ENCODE peak calls at places on chromosomes 4 and X, in ten cellular contexts. One of them, this sample, is unnamed.

GRCh38 chr4:7738458-7739076 is 201.1 kb downstream of the AFAP1 start:
- DNase-seq in WTC11: no peak
- DNase-seq in fibroblast of lung: no peak
- DNase-seq in MM.1S: no peak
- DNase-seq in fibroblast of mammary gland: no peak
- DNase-seq in SK-N-SH: no peak
- DNase-seq in BE2C: no peak
- DNase-seq in progenitor cell of endocrine pancreas: no peak
- DNase-seq in mammary epithelial cell: no peak
- DNase-seq in ascending aorta: no peak
- DNase-seq in this sample: no peak

GRCh38 chrX:74248889-74249288 is 55.1 kb upstream of the ZCCHC13 start:
- DNase-seq in WTC11: peak
- DNase-seq in fibroblast of lung: peak
- DNase-seq in MM.1S: no peak
- DNase-seq in fibroblast of mammary gland: peak
- DNase-seq in SK-N-SH: no peak
- DNase-seq in BE2C: no peak
- DNase-seq in progenitor cell of endocrine pancreas: no peak
- DNase-seq in mammary epithelial cell: no peak
- DNase-seq in ascending aorta: no peak
- DNase-seq in this sample: no peak

GRCh38 chr4:121233982-121234381 is 69.9 kb upstream of the TNIP3 start:
- DNase-seq in WTC11: no peak
- DNase-seq in fibroblast of lung: no peak
- DNase-seq in MM.1S: no peak
- DNase-seq in fibroblast of mammary gland: no peak
- DNase-seq in SK-N-SH: no peak
- DNase-seq in BE2C: no peak
- DNase-seq in progenitor cell of endocrine pancreas: no peak
- DNase-seq in mammary epithelial cell: no peak
- DNase-seq in ascending aorta: no peak
- DNase-seq in this sample: no peak

GRCh38 chrX:21745756-21746155 is 12.2 kb downstream of the SMPX start:
- DNase-seq in WTC11: peak
- DNase-seq in fibroblast of lung: no peak
- DNase-seq in MM.1S: peak
- DNase-seq in fibroblast of mammary gland: peak
- DNase-seq in SK-N-SH: peak
- DNase-seq in BE2C: peak
- DNase-seq in progenitor cell of endocrine pancreas: no peak
- DNase-seq in mammary epithelial cell: peak
- DNase-seq in ascending aorta: no peak
- DNase-seq in this sample: peak

GRCh38 chr4:159723341-159724048 is 620.6 kb downstream of the RAPGEF2 start:
- DNase-seq in WTC11: no peak
- DNase-seq in fibroblast of lung: peak
- DNase-seq in MM.1S: no peak
- DNase-seq in fibroblast of mammary gland: no peak
- DNase-seq in SK-N-SH: peak
- DNase-seq in BE2C: peak
- DNase-seq in progenitor cell of endocrine pancreas: no peak
- DNase-seq in mammary epithelial cell: peak
- DNase-seq in ascending aorta: no peak
- DNase-seq in this sample: no peak

GRCh38 chr4:123613586-123614344 is 217.2 kb downstream of the SPRY1 start:
- DNase-seq in WTC11: no peak
- DNase-seq in fibroblast of lung: no peak
- DNase-seq in MM.1S: no peak
- DNase-seq in fibroblast of mammary gland: no peak
- DNase-seq in SK-N-SH: no peak
- DNase-seq in BE2C: no peak
- DNase-seq in progenitor cell of endocrine pancreas: no peak
- DNase-seq in mammary epithelial cell: no peak
- DNase-seq in ascending aorta: no peak
- DNase-seq in this sample: no peak

GRCh38 chr4:21699437-21699836 is 249.1 kb downstream of the KCNIP4 start:
- DNase-seq in WTC11: no peak
- DNase-seq in fibroblast of lung: no peak
- DNase-seq in MM.1S: no peak
- DNase-seq in fibroblast of mammary gland: peak
- DNase-seq in SK-N-SH: no peak
- DNase-seq in BE2C: no peak
- DNase-seq in progenitor cell of endocrine pancreas: no peak
- DNase-seq in mammary epithelial cell: no peak
- DNase-seq in ascending aorta: no peak
- DNase-seq in this sample: no peak

GRCh38 chrX:74890676-74891430 is 34.4 kb downstream of the NEXMIF start:
- DNase-seq in WTC11: no peak
- DNase-seq in fibroblast of lung: no peak
- DNase-seq in MM.1S: no peak
- DNase-seq in fibroblast of mammary gland: no peak
- DNase-seq in SK-N-SH: peak
- DNase-seq in BE2C: no peak
- DNase-seq in progenitor cell of endocrine pancreas: no peak
- DNase-seq in mammary epithelial cell: no peak
- DNase-seq in ascending aorta: no peak
- DNase-seq in this sample: no peak

GRCh38 chr4:138053601-138054322 is 188.4 kb downstream of the SLC7A11 start:
- DNase-seq in WTC11: no peak
- DNase-seq in fibroblast of lung: peak
- DNase-seq in MM.1S: no peak
- DNase-seq in fibroblast of mammary gland: peak
- DNase-seq in SK-N-SH: peak
- DNase-seq in BE2C: no peak
- DNase-seq in progenitor cell of endocrine pancreas: no peak
- DNase-seq in mammary epithelial cell: peak
- DNase-seq in ascending aorta: no peak
- DNase-seq in this sample: no peak

DNA sequence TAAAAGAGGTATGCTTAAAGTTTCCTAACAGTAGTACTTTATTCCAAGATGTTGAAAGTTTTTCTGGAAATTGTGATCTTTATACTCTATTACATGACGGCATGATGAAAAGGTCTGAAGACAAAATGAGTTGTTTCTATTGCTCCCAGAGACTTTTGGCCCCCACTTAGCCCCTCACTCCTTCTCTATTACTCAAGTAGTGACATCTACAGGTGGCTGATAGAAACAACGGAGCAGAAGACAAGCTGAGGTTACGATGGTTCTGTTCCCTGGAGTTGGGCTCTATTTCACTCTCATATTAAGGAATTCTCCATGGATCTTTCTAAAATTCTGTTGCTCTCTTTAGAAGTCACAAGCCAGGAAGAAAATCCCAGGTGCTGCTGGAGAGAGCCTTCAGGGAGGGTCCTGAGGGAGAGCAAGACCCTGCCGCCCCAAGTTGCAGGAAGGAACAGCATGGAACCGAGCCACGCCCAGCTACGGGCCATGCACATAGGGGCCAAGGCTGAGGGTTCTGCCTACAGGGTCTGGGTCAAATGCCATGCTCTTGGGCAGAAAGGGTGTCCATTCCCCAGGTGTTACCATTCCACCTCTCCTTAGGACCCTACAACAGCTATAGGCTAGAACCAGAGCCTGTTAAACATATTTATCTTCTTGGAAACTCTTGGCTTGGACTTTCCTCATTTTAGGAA is 22.7 kb downstream of the RPL9 start:
- DNase-seq in WTC11: no peak
- DNase-seq in fibroblast of lung: no peak
- DNase-seq in MM.1S: no peak
- DNase-seq in fibroblast of mammary gland: no peak
- DNase-seq in SK-N-SH: no peak
- DNase-seq in BE2C: no peak
- DNase-seq in progenitor cell of endocrine pancreas: no peak
- DNase-seq in mammary epithelial cell: no peak
- DNase-seq in ascending aorta: no peak
- DNase-seq in this sample: no peak
- TF ChIP-seq CTCF in WTC11: no peak
- TF ChIP-seq CTCF in fibroblast of lung: peak
- TF ChIP-seq CTCF in MM.1S: peak
- TF ChIP-seq CTCF in fibroblast of mammary gland: peak
- TF ChIP-seq CTCF in SK-N-SH: peak
- TF ChIP-seq CTCF in BE2C: no peak
- TF ChIP-seq CTCF in progenitor cell of endocrine pancreas: peak
- TF ChIP-seq CTCF in mammary epithelial cell: peak
- TF ChIP-seq CTCF in ascending aorta: no peak
- TF ChIP-seq CTCF in this sample: no peak

GRCh38 chrX:106039920-106040319 is 1.4 kb upstream of the SERPINA7 start:
- DNase-seq in WTC11: peak
- DNase-seq in fibroblast of lung: no peak
- DNase-seq in MM.1S: peak
- DNase-seq in fibroblast of mammary gland: peak
- DNase-seq in SK-N-SH: no peak
- DNase-seq in BE2C: no peak
- DNase-seq in progenitor cell of endocrine pancreas: no peak
- DNase-seq in mammary epithelial cell: peak
- DNase-seq in ascending aorta: no peak
- DNase-seq in this sample: no peak

GRCh38 chrX:106038625-106039024 is at the start of gene SERPINA7:
- DNase-seq in WTC11: no peak
- DNase-seq in fibroblast of lung: no peak
- DNase-seq in MM.1S: no peak
- DNase-seq in fibroblast of mammary gland: no peak
- DNase-seq in SK-N-SH: no peak
- DNase-seq in BE2C: no peak
- DNase-seq in progenitor cell of endocrine pancreas: no peak
- DNase-seq in mammary epithelial cell: no peak
- DNase-seq in ascending aorta: no peak
- DNase-seq in this sample: no peak

GRCh38 chrX:106037835-106038473 is 573 bp downstream of the SERPINA7 start:
- DNase-seq in WTC11: no peak
- DNase-seq in fibroblast of lung: no peak
- DNase-seq in MM.1S: no peak
- DNase-seq in fibroblast of mammary gland: no peak
- DNase-seq in SK-N-SH: no peak
- DNase-seq in BE2C: no peak
- DNase-seq in progenitor cell of endocrine pancreas: no peak
- DNase-seq in mammary epithelial cell: no peak
- DNase-seq in ascending aorta: no peak
- DNase-seq in this sample: no peak

GRCh38 chrX:106036716-106037115 is 1.8 kb downstream of the SERPINA7 start:
- DNase-seq in WTC11: no peak
- DNase-seq in fibroblast of lung: no peak
- DNase-seq in MM.1S: no peak
- DNase-seq in fibroblast of mammary gland: no peak
- DNase-seq in SK-N-SH: no peak
- DNase-seq in BE2C: no peak
- DNase-seq in progenitor cell of endocrine pancreas: no peak
- DNase-seq in mammary epithelial cell: no peak
- DNase-seq in ascending aorta: no peak
- DNase-seq in this sample: no peak

DNA sequence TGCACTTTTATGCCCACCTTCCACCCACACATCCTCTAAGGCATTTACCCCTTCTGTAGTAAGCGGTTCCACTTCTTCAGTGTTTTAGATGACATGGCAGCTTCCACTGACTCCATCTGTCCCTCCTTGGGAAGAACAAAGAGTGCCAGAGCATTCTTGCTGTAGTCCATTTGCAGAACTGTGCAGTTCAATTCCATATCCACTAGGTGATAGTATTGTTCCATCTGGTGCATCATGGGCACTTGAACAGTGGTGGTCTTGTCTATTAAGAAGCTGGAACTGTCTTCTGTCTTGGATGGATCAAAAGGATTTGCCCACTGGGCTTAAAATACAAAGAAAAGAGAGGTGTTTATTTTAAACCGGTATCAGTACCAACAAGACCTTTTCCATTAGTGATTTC is 3.5 kb downstream of the SERPINA7 start:
- DNase-seq in WTC11: no peak
- DNase-seq in fibroblast of lung: no peak
- DNase-seq in MM.1S: no peak
- DNase-seq in fibroblast of mammary gland: no peak
- DNase-seq in SK-N-SH: no peak
- DNase-seq in BE2C: no peak
- DNase-seq in progenitor cell of endocrine pancreas: no peak
- DNase-seq in mammary epithelial cell: no peak
- DNase-seq in ascending aorta: no peak
- DNase-seq in this sample: no peak
- TF ChIP-seq CTCF in WTC11: peak
- TF ChIP-seq CTCF in fibroblast of lung: no peak
- TF ChIP-seq CTCF in MM.1S: peak
- TF ChIP-seq CTCF in fibroblast of mammary gland: peak
- TF ChIP-seq CTCF in SK-N-SH: peak
- TF ChIP-seq CTCF in BE2C: peak
- TF ChIP-seq CTCF in progenitor cell of endocrine pancreas: no peak
- TF ChIP-seq CTCF in mammary epithelial cell: peak
- TF ChIP-seq CTCF in ascending aorta: no peak
- TF ChIP-seq CTCF in this sample: peak

DNA sequence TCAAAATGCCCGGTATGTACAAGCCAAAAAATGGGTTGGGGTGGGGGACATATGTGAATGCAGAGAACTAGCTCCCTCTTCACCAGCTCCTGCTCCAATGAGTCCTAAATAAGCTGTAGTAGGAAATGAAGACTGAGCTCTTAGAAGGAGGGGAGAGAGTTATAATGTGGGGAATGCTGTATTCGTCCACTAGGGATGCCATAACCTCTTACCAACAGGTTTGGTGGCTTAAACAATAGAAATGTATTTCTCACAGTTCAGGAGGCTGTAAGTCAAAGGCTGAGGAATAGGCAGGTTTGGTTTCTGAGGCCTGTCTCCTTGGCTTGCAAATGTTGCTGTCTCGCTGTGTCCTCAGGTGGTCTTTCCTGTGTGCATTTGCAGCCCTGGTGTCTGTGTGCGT is 4.4 kb upstream of the INPP4B start:
- DNase-seq in WTC11: no peak
- DNase-seq in fibroblast of lung: no peak
- DNase-seq in MM.1S: no peak
- DNase-seq in fibroblast of mammary gland: no peak
- DNase-seq in SK-N-SH: peak
- DNase-seq in BE2C: peak
- DNase-seq in progenitor cell of endocrine pancreas: no peak
- DNase-seq in mammary epithelial cell: no peak
- DNase-seq in ascending aorta: no peak
- DNase-seq in this sample: no peak
- TF ChIP-seq CTCF in WTC11: peak
- TF ChIP-seq CTCF in fibroblast of lung: peak
- TF ChIP-seq CTCF in MM.1S: peak
- TF ChIP-seq CTCF in fibroblast of mammary gland: peak
- TF ChIP-seq CTCF in SK-N-SH: peak
- TF ChIP-seq CTCF in BE2C: peak
- TF ChIP-seq CTCF in progenitor cell of endocrine pancreas: peak
- TF ChIP-seq CTCF in mammary epithelial cell: peak
- TF ChIP-seq CTCF in ascending aorta: peak
- TF ChIP-seq CTCF in this sample: peak

GRCh38 chr4:29722253-29722652 is 997.9 kb upstream of the PCDH7 start:
- DNase-seq in WTC11: no peak
- DNase-seq in fibroblast of lung: no peak
- DNase-seq in MM.1S: no peak
- DNase-seq in fibroblast of mammary gland: no peak
- DNase-seq in SK-N-SH: no peak
- DNase-seq in BE2C: no peak
- DNase-seq in progenitor cell of endocrine pancreas: no peak
- DNase-seq in mammary epithelial cell: no peak
- DNase-seq in ascending aorta: no peak
- DNase-seq in this sample: no peak

DNA sequence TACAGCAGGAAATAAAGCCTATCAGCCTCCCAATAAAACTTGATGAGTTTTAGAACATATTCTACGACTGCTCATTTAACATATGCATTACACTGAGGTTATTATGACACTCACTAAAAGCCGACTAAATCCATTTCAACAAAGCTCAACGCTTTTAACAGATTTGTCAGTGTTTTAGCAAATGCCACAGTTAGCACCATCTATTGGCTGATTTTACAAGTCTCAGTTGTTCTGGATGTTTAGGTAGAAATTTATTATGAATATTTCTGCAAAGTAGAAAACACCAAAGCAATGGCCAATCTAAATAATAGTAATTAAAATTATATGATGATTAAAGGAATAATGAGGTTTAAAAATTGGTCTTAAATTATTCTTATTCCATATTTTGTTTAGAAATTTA is 993.2 kb upstream of the PCDH7 start:
- DNase-seq in WTC11: no peak
- DNase-seq in fibroblast of lung: no peak
- DNase-seq in MM.1S: no peak
- DNase-seq in fibroblast of mammary gland: no peak
- DNase-seq in SK-N-SH: no peak
- DNase-seq in BE2C: no peak
- DNase-seq in progenitor cell of endocrine pancreas: no peak
- DNase-seq in mammary epithelial cell: no peak
- DNase-seq in ascending aorta: no peak
- DNase-seq in this sample: no peak
- TF ChIP-seq CTCF in WTC11: no peak
- TF ChIP-seq CTCF in fibroblast of lung: no peak
- TF ChIP-seq CTCF in MM.1S: no peak
- TF ChIP-seq CTCF in fibroblast of mammary gland: no peak
- TF ChIP-seq CTCF in SK-N-SH: peak
- TF ChIP-seq CTCF in BE2C: no peak
- TF ChIP-seq CTCF in progenitor cell of endocrine pancreas: no peak
- TF ChIP-seq CTCF in mammary epithelial cell: no peak
- TF ChIP-seq CTCF in ascending aorta: no peak
- TF ChIP-seq CTCF in this sample: no peak

This sample was measured in glutamatergic neuron.